ENCODE peak calls at places on chromosomes 3 and 15, in six cellular contexts. One of them, this sample, is unnamed. For H3K4me1 and H3K27me3, the result is how much of the 10 kb centered on the place peaks cover.

GRCh38 chr15:68432665-68433064 is 702 bp upstream of the ITGA11 start:
- DNase-seq in neural progenitor cell: no peak
- DNase-seq in GM23338: no peak
- DNase-seq in IMR-90: no peak
- DNase-seq in upper lobe of left lung: no peak
- DNase-seq in NT2/D1: no peak
- DNase-seq in this sample: peak

GRCh38 chr3:195196266-195196665 is 74.7 kb downstream of the XXYLT1 start:
- DNase-seq in IMR-90: peak
- DNase-seq in GM23338: no peak
- DNase-seq in upper lobe of left lung: peak
- DNase-seq in neural progenitor cell: no peak
- DNase-seq in NT2/D1: no peak
- DNase-seq in this sample: no peak

GRCh38 chr15:66704019-66704782 is 2.2 kb downstream of the SMAD6 start:
- DNase-seq in IMR-90: no peak
- DNase-seq in GM23338: no peak
- DNase-seq in NT2/D1: no peak
- DNase-seq in upper lobe of left lung: peak
- DNase-seq in neural progenitor cell: no peak
- DNase-seq in this sample: no peak

GRCh38 chr3:76349715-76350480 is 564.5 kb upstream of the ZNF717 start:
- DNase-seq in GM23338: no peak
- DNase-seq in NT2/D1: no peak
- DNase-seq in IMR-90: no peak
- DNase-seq in upper lobe of left lung: no peak
- DNase-seq in neural progenitor cell: no peak
- DNase-seq in this sample: no peak

GRCh38 chr15:50241684-50242450 is 23.7 kb downstream of the HDC start:
- DNase-seq in GM23338: no peak
- DNase-seq in NT2/D1: no peak
- DNase-seq in IMR-90: peak
- DNase-seq in upper lobe of left lung: no peak
- DNase-seq in neural progenitor cell: no peak
- DNase-seq in this sample: no peak

GRCh38 chr3:161274691-161275298 is 53.7 kb downstream of the NMD3 start:
- DNase-seq in IMR-90: peak
- DNase-seq in upper lobe of left lung: no peak
- DNase-seq in GM23338: peak
- DNase-seq in neural progenitor cell: peak
- DNase-seq in NT2/D1: peak
- DNase-seq in this sample: peak

GRCh38 chr3:29283739-29284138 is 2.9 kb downstream of the RBMS3 start:
- DNase-seq in upper lobe of left lung: no peak
- DNase-seq in IMR-90: no peak
- DNase-seq in neural progenitor cell: no peak
- DNase-seq in GM23338: no peak
- DNase-seq in NT2/D1: no peak
- DNase-seq in this sample: no peak

GRCh38 chr15:48352474-48353072 is 21.3 kb downstream of the DUT start:
- DNase-seq in NT2/D1: no peak
- DNase-seq in upper lobe of left lung: peak
- DNase-seq in GM23338: peak
- DNase-seq in neural progenitor cell: peak
- DNase-seq in IMR-90: peak
- DNase-seq in this sample: peak

GRCh38 chr3:98596902-98597500 is 3.6 kb upstream of the CPOX start:
- DNase-seq in IMR-90: peak
- DNase-seq in neural progenitor cell: no peak
- DNase-seq in GM23338: peak
- DNase-seq in upper lobe of left lung: no peak
- DNase-seq in NT2/D1: no peak
- DNase-seq in this sample: peak

GRCh38 chr3:63328386-63328785 is 50.3 kb downstream of the SYNPR start:
- DNase-seq in IMR-90: peak
- DNase-seq in upper lobe of left lung: no peak
- DNase-seq in NT2/D1: no peak
- DNase-seq in neural progenitor cell: no peak
- DNase-seq in GM23338: no peak
- DNase-seq in this sample: no peak

GRCh38 chr15:82545002-82545401 is 4.7 kb upstream of the RPS17 start:
- DNase-seq in neural progenitor cell: no peak
- DNase-seq in GM23338: no peak
- DNase-seq in upper lobe of left lung: no peak
- DNase-seq in NT2/D1: no peak
- DNase-seq in IMR-90: no peak
- DNase-seq in this sample: no peak

GRCh38 chr3:71578045-71578730 is 5.3 kb downstream of the FOXP1 start:
- DNase-seq in neural progenitor cell: no peak
- DNase-seq in GM23338: no peak
- DNase-seq in upper lobe of left lung: no peak
- DNase-seq in NT2/D1: no peak
- DNase-seq in IMR-90: peak
- DNase-seq in this sample: no peak

GRCh38 chr3:139388961-139389551 is 391 bp downstream of the COPB2 start:
- DNase-seq in neural progenitor cell: peak
- DNase-seq in upper lobe of left lung: peak
- DNase-seq in GM23338: peak
- DNase-seq in IMR-90: no peak
- DNase-seq in NT2/D1: peak
- DNase-seq in this sample: peak

GRCh38 chr15:51403072-51403878 is 61.8 kb downstream of the GLDN start:
- DNase-seq in upper lobe of left lung: no peak
- DNase-seq in IMR-90: peak
- DNase-seq in GM23338: peak
- DNase-seq in NT2/D1: no peak
- DNase-seq in neural progenitor cell: peak
- DNase-seq in this sample: peak

GRCh38 chr3:24963762-24964625 is 464.1 kb upstream of the RARB start:
- DNase-seq in NT2/D1: peak
- DNase-seq in GM23338: peak
- DNase-seq in neural progenitor cell: peak
- DNase-seq in IMR-90: peak
- DNase-seq in upper lobe of left lung: no peak
- DNase-seq in this sample: peak

GRCh38 chr3:46096781-46097180 is 69.5 kb upstream of the XCR1 start:
- DNase-seq in NT2/D1: no peak
- DNase-seq in GM23338: no peak
- DNase-seq in IMR-90: no peak
- DNase-seq in upper lobe of left lung: no peak
- DNase-seq in neural progenitor cell: no peak
- DNase-seq in this sample: no peak

GRCh38 chr3:143686638-143687197 is 161.6 kb downstream of the SLC9A9 start:
- DNase-seq in GM23338: peak
- DNase-seq in IMR-90: no peak
- DNase-seq in upper lobe of left lung: no peak
- DNase-seq in NT2/D1: no peak
- DNase-seq in neural progenitor cell: no peak
- DNase-seq in this sample: no peak

GRCh38 chr15:51172190-51172589 is 77.5 kb upstream of the TNFAIP8L3 start:
- DNase-seq in GM23338: no peak
- DNase-seq in NT2/D1: no peak
- DNase-seq in neural progenitor cell: no peak
- DNase-seq in IMR-90: peak
- DNase-seq in upper lobe of left lung: no peak
- DNase-seq in this sample: no peak

GRCh38 chr3:160941885-160942494 is 163.2 kb downstream of the B3GALNT1 start:
- DNase-seq in neural progenitor cell: peak
- DNase-seq in GM23338: peak
- DNase-seq in NT2/D1: peak
- DNase-seq in upper lobe of left lung: peak
- DNase-seq in IMR-90: peak
- DNase-seq in this sample: peak

GRCh38 chr3:80668100-80668499 is 900.3 kb upstream of the ROBO1 start:
- DNase-seq in upper lobe of left lung: no peak
- DNase-seq in GM23338: peak
- DNase-seq in NT2/D1: no peak
- DNase-seq in neural progenitor cell: no peak
- DNase-seq in IMR-90: no peak
- DNase-seq in this sample: no peak

GRCh38 chr3:42853739-42854302 is 21.9 kb downstream of the CYP8B1 start:
- DNase-seq in neural progenitor cell: no peak
- DNase-seq in NT2/D1: no peak
- DNase-seq in upper lobe of left lung: no peak
- DNase-seq in GM23338: no peak
- DNase-seq in IMR-90: no peak
- DNase-seq in this sample: no peak

GRCh38 chr15:101536875-101537405 is 47.4 kb upstream of the PCSK6 start:
- DNase-seq in neural progenitor cell: no peak
- DNase-seq in GM23338: no peak
- DNase-seq in IMR-90: no peak
- DNase-seq in upper lobe of left lung: no peak
- DNase-seq in NT2/D1: no peak
- DNase-seq in this sample: no peak

GRCh38 chr3:107068980-107069379 is 308.3 kb upstream of the CCDC54 start:
- DNase-seq in IMR-90: peak
- DNase-seq in neural progenitor cell: no peak
- DNase-seq in NT2/D1: no peak
- DNase-seq in upper lobe of left lung: no peak
- DNase-seq in GM23338: no peak
- DNase-seq in this sample: no peak

GRCh38 chr15:73031648-73032047 is 20.6 kb upstream of the NEO1 start:
- DNase-seq in IMR-90: no peak
- DNase-seq in upper lobe of left lung: no peak
- DNase-seq in GM23338: no peak
- DNase-seq in NT2/D1: no peak
- DNase-seq in neural progenitor cell: no peak
- DNase-seq in this sample: no peak

GRCh38 chr3:80395023-80395422 is 627.2 kb upstream of the ROBO1 start:
- DNase-seq in NT2/D1: no peak
- DNase-seq in IMR-90: no peak
- DNase-seq in neural progenitor cell: no peak
- DNase-seq in upper lobe of left lung: no peak
- DNase-seq in GM23338: no peak
- DNase-seq in this sample: no peak

GRCh38 chr3:23874359-23875120 is 42.2 kb downstream of the NKIRAS1 start:
- DNase-seq in neural progenitor cell: no peak
- DNase-seq in IMR-90: peak
- DNase-seq in GM23338: no peak
- DNase-seq in NT2/D1: no peak
- DNase-seq in upper lobe of left lung: no peak
- DNase-seq in this sample: no peak

GRCh38 chr3:120780977-120781376 is 38.4 kb downstream of the GTF2E1 start:
- DNase-seq in GM23338: no peak
- DNase-seq in neural progenitor cell: no peak
- DNase-seq in upper lobe of left lung: no peak
- DNase-seq in NT2/D1: no peak
- DNase-seq in IMR-90: peak
- DNase-seq in this sample: no peak

GRCh38 chr3:87625911-87626310 is 349.5 kb upstream of the POU1F1 start:
- DNase-seq in GM23338: no peak
- DNase-seq in NT2/D1: no peak
- DNase-seq in IMR-90: no peak
- DNase-seq in neural progenitor cell: no peak
- DNase-seq in upper lobe of left lung: no peak
- DNase-seq in this sample: no peak

GRCh38 chr15:94703591-94703990 is 472.2 kb downstream of the MCTP2 start:
- DNase-seq in neural progenitor cell: no peak
- DNase-seq in GM23338: no peak
- DNase-seq in NT2/D1: no peak
- DNase-seq in upper lobe of left lung: no peak
- DNase-seq in IMR-90: no peak
- DNase-seq in this sample: no peak

DNA sequence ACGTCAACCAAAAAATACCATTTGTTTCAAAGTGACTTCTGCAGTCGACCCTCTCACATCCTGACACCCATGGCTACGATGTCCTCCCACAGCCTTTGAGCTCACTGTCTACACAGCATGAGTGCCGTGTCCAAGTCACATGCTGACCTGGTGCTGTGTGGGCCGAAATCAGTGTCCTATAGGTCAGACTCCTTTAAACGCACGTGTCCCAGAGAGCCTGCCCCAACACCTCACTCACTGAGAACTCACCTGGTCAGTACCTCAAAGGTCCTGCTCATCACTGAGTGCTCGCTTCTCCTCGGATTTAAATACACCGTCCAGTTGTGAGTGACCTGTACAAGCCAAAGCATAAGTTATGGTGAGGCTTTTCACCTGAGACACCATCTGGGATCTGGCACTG is 83.3 kb downstream of the OCA2 start:
- DNase-seq in neural progenitor cell: no peak
- DNase-seq in GM23338: no peak
- DNase-seq in upper lobe of left lung: no peak
- DNase-seq in IMR-90: no peak
- DNase-seq in NT2/D1: no peak
- DNase-seq in this sample: no peak
- H3K4me1 ChIP-seq in neural progenitor cell: under half
- H3K4me1 ChIP-seq in GM23338: under half
- H3K4me1 ChIP-seq in upper lobe of left lung: under half
- H3K4me1 ChIP-seq in IMR-90: under half
- H3K4me1 ChIP-seq in NT2/D1: under half
- H3K4me1 ChIP-seq in this sample: under half

GRCh38 chr3:125383744-125384143 is 8.6 kb upstream of the ZNF148 start:
- DNase-seq in IMR-90: no peak
- DNase-seq in NT2/D1: no peak
- DNase-seq in upper lobe of left lung: no peak
- DNase-seq in neural progenitor cell: no peak
- DNase-seq in GM23338: no peak
- DNase-seq in this sample: no peak
- H3K27me3 ChIP-seq in IMR-90: under half
- H3K27me3 ChIP-seq in NT2/D1: under half
- H3K27me3 ChIP-seq in upper lobe of left lung: under half
- H3K27me3 ChIP-seq in neural progenitor cell: under half
- H3K27me3 ChIP-seq in GM23338: under half
- H3K27me3 ChIP-seq in this sample: under half

GRCh38 chr3:188946351-188946750 is 225.4 kb upstream of the TPRG1 start:
- DNase-seq in upper lobe of left lung: no peak
- DNase-seq in NT2/D1: no peak
- DNase-seq in neural progenitor cell: no peak
- DNase-seq in IMR-90: no peak
- DNase-seq in GM23338: no peak
- DNase-seq in this sample: no peak
- H3K4me1 ChIP-seq in upper lobe of left lung: half or more
- H3K4me1 ChIP-seq in NT2/D1: under half
- H3K4me1 ChIP-seq in neural progenitor cell: under half
- H3K4me1 ChIP-seq in IMR-90: under half
- H3K4me1 ChIP-seq in GM23338: under half
- H3K4me1 ChIP-seq in this sample: under half

DNA sequence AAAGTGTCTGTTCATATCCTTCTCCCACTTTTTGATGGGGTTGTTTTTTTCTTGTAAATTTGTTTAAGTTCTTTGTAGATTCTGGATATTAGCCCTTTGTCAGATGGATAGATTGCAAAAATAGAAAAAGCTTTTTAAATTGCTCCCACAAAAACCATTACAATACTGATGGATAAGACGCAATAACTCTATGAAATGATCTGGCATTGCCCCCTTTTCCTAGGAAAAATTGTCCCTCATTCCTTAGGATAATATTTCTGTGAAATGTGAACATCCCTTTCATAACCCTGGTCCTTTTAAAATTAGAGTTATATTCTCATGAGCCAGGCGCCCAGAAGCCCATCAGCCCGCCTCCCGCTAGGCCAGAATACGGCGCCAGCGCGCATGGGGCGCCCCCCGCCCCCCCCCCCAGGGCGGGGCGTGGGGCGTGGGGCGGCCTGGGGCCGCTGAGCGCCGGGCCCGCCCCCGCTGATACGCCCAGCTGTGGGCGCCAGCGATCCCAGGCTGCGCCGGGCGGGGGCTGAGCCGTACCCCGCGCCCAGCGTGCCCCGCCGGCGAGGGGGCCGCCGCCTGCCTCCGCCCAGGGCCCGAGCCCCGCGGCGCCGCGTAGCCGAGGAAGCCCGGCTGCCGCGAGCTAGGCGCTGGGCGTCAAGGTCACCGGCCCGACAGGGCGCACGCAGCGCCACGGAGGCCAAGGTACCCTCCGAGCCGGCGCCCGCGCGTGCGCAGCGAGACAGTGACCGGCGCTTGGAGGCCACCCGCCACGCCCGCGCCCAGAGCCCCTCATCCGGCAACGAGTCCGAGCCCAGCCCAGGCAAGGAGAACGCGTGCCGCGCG is 11.1 kb upstream of the ROPN1B start:
- DNase-seq in IMR-90: no peak
- DNase-seq in neural progenitor cell: peak
- DNase-seq in GM23338: peak
- DNase-seq in upper lobe of left lung: no peak
- DNase-seq in NT2/D1: no peak
- DNase-seq in this sample: no peak
- H3K27me3 ChIP-seq in IMR-90: under half
- H3K27me3 ChIP-seq in neural progenitor cell: half or more
- H3K27me3 ChIP-seq in GM23338: under half
- H3K27me3 ChIP-seq in upper lobe of left lung: under half
- H3K27me3 ChIP-seq in NT2/D1: under half
- H3K27me3 ChIP-seq in this sample: under half

This sample was measured in HAP-1.